ENCODE peak calls at places on chromosomes 4 and X, in eight cellular contexts. Y is fibroblast of lung; U is mammary epithelial cell; W is IMR-90; H is mesenteric fat pad; E is lung microvascular endothelial cell; T is stimulated activated CD4-positive, alpha-beta T cell treated with anti-CD3 and anti-CD28 coated beads, Interleukin-1b, Interleukin-23, amount 100 ng/mL, for 1 hour; A is occipital lobe. F is an unnamed sample.

GRCh38 chr4:75494563-75494962 is 19.6 kb downstream of the RCHY1 start:
- DNase-seq in Y (peak), U (peak), W (peak), H (no peak), E (no peak), T (no peak), A (no peak), F (no peak)

GRCh38 chr4:110183643-110184042 is 14.8 kb downstream of the ELOVL6 start:
- DNase-seq in Y (no peak), U (no peak), W (no peak), H (no peak), E (no peak), T (no peak), A (no peak), F (no peak)

GRCh38 chr4:150515135-150515534 is 66.8 kb upstream of the MAB21L2 start:
- DNase-seq in Y (peak), U (no peak), W (no peak), H (no peak), E (peak), T (no peak), A (no peak), F (no peak)

GRCh38 chr4:109301691-109302365 is 630 bp downstream of the COL25A1 start:
- DNase-seq in Y (no peak), U (no peak), W (no peak), H (no peak), E (no peak), T (no peak), A (no peak), F (no peak)

GRCh38 chr4:40514409-40515025 is 115.1 kb downstream of the RBM47 start:
- DNase-seq in Y (no peak), U (no peak), W (no peak), H (no peak), E (no peak), T (no peak), A (no peak), F (no peak)

GRCh38 chr4:103786014-103786413 is 66.2 kb upstream of the TACR3 start:
- DNase-seq in Y (peak), U (peak), W (no peak), H (no peak), E (peak), T (no peak), A (no peak), F (no peak)

GRCh38 chr4:20408596-20408995 is 156.9 kb downstream of the SLIT2 start:
- DNase-seq in Y (peak), U (no peak), W (peak), H (no peak), E (no peak), T (no peak), A (peak), F (no peak)

GRCh38 chr4:85860066-85860465 is 385.1 kb downstream of the ARHGAP24 start:
- DNase-seq in Y (peak), U (no peak), W (peak), H (no peak), E (no peak), T (no peak), A (no peak), F (no peak)

GRCh38 chr4:36006226-36006625 is 238.1 kb downstream of the ARAP2 start:
- DNase-seq in Y (peak), U (peak), W (peak), H (no peak), E (no peak), T (no peak), A (no peak), F (no peak)

GRCh38 chr4:149203256-149204001 is 612.2 kb downstream of the IQCM start:
- DNase-seq in Y (peak), U (no peak), W (peak), H (no peak), E (no peak), T (no peak), A (no peak), F (no peak)

GRCh38 chrX:136395271-136395670 is 92.5 kb upstream of the BRS3 start:
- DNase-seq in Y (no peak), U (peak), W (peak), H (no peak), E (no peak), T (no peak), A (no peak), F (no peak)

GRCh38 chr4:113645771-113646455 is 115.6 kb downstream of the CAMK2D start:
- DNase-seq in Y (peak), U (peak), W (peak), H (no peak), E (peak), T (no peak), A (no peak), F (no peak)

GRCh38 chr4:186644737-186645261 is 78.9 kb downstream of the FAT1 start:
- DNase-seq in Y (peak), U (no peak), W (peak), H (no peak), E (no peak), T (no peak), A (no peak), F (no peak)

GRCh38 chr4:81594495-81595169 is 122.9 kb upstream of the RASGEF1B start:
- DNase-seq in Y (no peak), U (no peak), W (no peak), H (no peak), E (no peak), T (no peak), A (no peak), F (no peak)

GRCh38 chr4:127182687-127183086 is 450.1 kb upstream of the INTU start:
- DNase-seq in Y (peak), U (no peak), W (peak), H (no peak), E (no peak), T (no peak), A (no peak), F (no peak)

GRCh38 chrX:123728001-123728400 is 4.9 kb downstream of the THOC2 start:
- DNase-seq in Y (no peak), U (no peak), W (no peak), H (no peak), E (peak), T (no peak), A (no peak), F (no peak)

GRCh38 chr4:156312261-156312847 is 358.7 kb upstream of the CTSO start:
- DNase-seq in Y (peak), U (peak), W (no peak), H (no peak), E (no peak), T (no peak), A (no peak), F (no peak)

GRCh38 chr4:186040316-186040715 is 28.6 kb upstream of the TLR3 start:
- DNase-seq in Y (no peak), U (no peak), W (no peak), H (no peak), E (no peak), T (no peak), A (no peak), F (no peak)

GRCh38 chrX:356385-357034 is 30.2 kb downstream of the PPP2R3B start:
- DNase-seq in Y (no peak), U (no peak), W (peak), H (no peak), E (no peak), T (no peak), A (no peak), F (no peak)

GRCh38 chr4:2794707-2795557 is 2.0 kb downstream of the SH3BP2 start:
- DNase-seq in Y (peak), U (no peak), W (peak), H (no peak), E (peak), T (no peak), A (no peak), F (no peak)

GRCh38 chr4:152920768-152921167 is 15.4 kb upstream of the FHDC1 start:
- DNase-seq in Y (peak), U (peak), W (peak), H (no peak), E (peak), T (no peak), A (no peak), F (no peak)

GRCh38 chrX:154411981-154412340 is 622 bp downstream of the TAFAZZIN start:
- DNase-seq in Y (peak), U (peak), W (peak), H (no peak), E (peak), T (no peak), A (no peak), F (no peak)

GRCh38 chr4:27145556-27145955 is 284.9 kb downstream of the STIM2 start:
- DNase-seq in Y (no peak), U (no peak), W (no peak), H (no peak), E (no peak), T (no peak), A (no peak), F (no peak)

GRCh38 chrX:68658530-68658929 is 11.1 kb downstream of the STARD8 start:
- DNase-seq in Y (peak), U (no peak), W (peak), H (peak), E (no peak), T (no peak), A (no peak), F (no peak)

GRCh38 chr4:102466298-102466697 is 34.9 kb upstream of the NFKB1 start:
- DNase-seq in Y (peak), U (peak), W (peak), H (no peak), E (no peak), T (no peak), A (no peak), F (no peak)

F was measured in esophagus squamous epithelium.